ENCODE peak calls at places on chromosomes 2 and 18, in four cellular contexts. P is HL-60; Z is effector memory CD8-positive, alpha-beta T cell; X is right lobe of liver. C is an unnamed sample.

GRCh38 chr2:140905078-140905781 is 1225.6 kb downstream of the LRP1B start:
- DNase-seq in P (no peak), Z (no peak), X (no peak), C (no peak)

GRCh38 chr2:72132981-72133720 is 14.5 kb downstream of the CYP26B1 start:
- DNase-seq in P (no peak), Z (no peak), X (peak), C (no peak)

GRCh38 chr2:117832905-117833613 is 18.6 kb downstream of the DDX18 start:
- DNase-seq in P (no peak), Z (no peak), X (no peak), C (no peak)

GRCh38 chr2:128379021-128380005 is 60.6 kb upstream of the HS6ST1 start:
- DNase-seq in P (no peak), Z (no peak), X (peak), C (no peak)

GRCh38 chr2:68365087-68365486 is at the start of gene PLEK:
- DNase-seq in P (peak), Z (no peak), X (peak), C (no peak)

GRCh38 chr2:200863655-200864205 is 728 bp downstream of the CLK1 start:
- DNase-seq in P (no peak), Z (no peak), X (no peak), C (no peak)

GRCh38 chr2:174138161-174138560 is 110.2 kb downstream of the OLA1 start:
- DNase-seq in P (peak), Z (no peak), X (no peak), C (no peak)

GRCh38 chr2:67798536-67799160 is 264.2 kb downstream of the C1D start:
- DNase-seq in P (no peak), Z (no peak), X (no peak), C (no peak)

GRCh38 chr18:22467760-22468553 is 50.2 kb upstream of the CTAGE1 start:
- DNase-seq in P (no peak), Z (no peak), X (no peak), C (no peak)

GRCh38 chr2:16387461-16387960 is 278.1 kb downstream of the CYRIA start:
- DNase-seq in P (no peak), Z (no peak), X (no peak), C (no peak)

GRCh38 chr18:3479978-3480377 is 30.0 kb downstream of the TGIF1 start:
- DNase-seq in P (no peak), Z (no peak), X (no peak), C (no peak)

GRCh38 chr2:230891108-230891507 is 26.4 kb downstream of the ITM2C start:
- DNase-seq in P (no peak), Z (no peak), X (peak), C (no peak)

GRCh38 chr2:18047114-18047695 is 168.7 kb downstream of the KCNS3 start:
- DNase-seq in P (no peak), Z (no peak), X (no peak), C (no peak)

GRCh38 chr2:218516614-218517013 is 51.5 kb downstream of the USP37 start:
- DNase-seq in P (peak), Z (peak), X (no peak), C (peak)

GRCh38 chr2:75994759-75995158 is 284.0 kb upstream of the GCFC2 start:
- DNase-seq in P (no peak), Z (no peak), X (no peak), C (no peak)

GRCh38 chr2:206515580-206515979 is 72.2 kb downstream of the ADAM23 start:
- DNase-seq in P (no peak), Z (no peak), X (no peak), C (no peak)

GRCh38 chr18:4241218-4241617 is 213.9 kb downstream of the DLGAP1 start:
- DNase-seq in P (no peak), Z (no peak), X (no peak), C (no peak)

GRCh38 chr2:73730810-73731209 is 6.3 kb downstream of the TPRKB start:
- DNase-seq in P (no peak), Z (no peak), X (no peak), C (no peak)

GRCh38 chr2:73418343-73418742 is 32.7 kb downstream of the ALMS1 start:
- DNase-seq in P (peak), Z (no peak), X (no peak), C (no peak)

GRCh38 chr2:135281375-135281774 is 229.3 kb downstream of the RAB3GAP1 start:
- DNase-seq in P (no peak), Z (no peak), X (no peak), C (no peak)

GRCh38 chr2:2872713-2873449 is 504.7 kb downstream of the EIPR1 start:
- DNase-seq in P (no peak), Z (no peak), X (no peak), C (no peak)

GRCh38 chr2:192888090-192888489 is 693.4 kb upstream of the TMEFF2 start:
- DNase-seq in P (no peak), Z (no peak), X (no peak), C (no peak)

GRCh38 chr18:63158676-63159291 is 160.8 kb downstream of the BCL2 start:
- DNase-seq in P (no peak), Z (no peak), X (no peak), C (no peak)

GRCh38 chr2:105111365-105112150 is 73.7 kb downstream of the MRPS9 start:
- DNase-seq in P (no peak), Z (no peak), X (no peak), C (no peak)

GRCh38 chr18:490024-490366 is 10.5 kb downstream of the COLEC12 start:
- DNase-seq in P (no peak), Z (no peak), X (no peak), C (no peak)

GRCh38 chr2:60212174-60212945 is 341.1 kb downstream of the BCL11A start:
- DNase-seq in P (no peak), Z (no peak), X (no peak), C (no peak)

GRCh38 chr2:33607137-33607781 is 8.2 kb upstream of the FAM98A start:
- DNase-seq in P (no peak), Z (no peak), X (no peak), C (no peak)

GRCh38 chr18:58117685-58118403 is 73.8 kb downstream of the NEDD4L start:
- DNase-seq in P (no peak), Z (no peak), X (peak), C (peak)

GRCh38 chr2:45896281-45896680 is 244.8 kb downstream of the PRKCE start:
- DNase-seq in P (no peak), Z (no peak), X (no peak), C (no peak)

GRCh38 chr2:196586511-196586991 is 53.0 kb upstream of the CCDC150 start:
- DNase-seq in P (no peak), Z (no peak), X (no peak), C (peak)

GRCh38 chr2:69163109-69163508 is 150.1 kb downstream of the ANTXR1 start:
- DNase-seq in P (peak), Z (no peak), X (no peak), C (no peak)

GRCh38 chr2:41736105-41736567 is 311.7 kb upstream of the PKDCC start:
- DNase-seq in P (peak), Z (no peak), X (no peak), C (no peak)

GRCh38 chr2:96374211-96374951 is 38.8 kb downstream of the NCAPH start:
- DNase-seq in P (no peak), Z (no peak), X (no peak), C (peak)

GRCh38 chr2:145006957-145007672 is 487.2 kb upstream of the ZEB2 start:
- DNase-seq in P (no peak), Z (no peak), X (no peak), C (peak)

GRCh38 chr2:960064-960736 is 9.6 kb downstream of the SNTG2 start:
- DNase-seq in P (no peak), Z (no peak), X (no peak), C (no peak)

GRCh38 chr2:240432820-240433801 is 2.4 kb upstream of the GPC1 start:
- DNase-seq in P (no peak), Z (no peak), X (peak), C (no peak)

GRCh38 chr18:67845035-67845434 is 328.5 kb upstream of the DSEL start:
- DNase-seq in P (no peak), Z (no peak), X (no peak), C (no peak)